ENCODE peak calls at places on chromosomes 12 and 14, in four cellular contexts. N is prostate gland, K is cardiac muscle cell, J is OCI-LY7. O is an unnamed sample.

GRCh38 chr12:40325349-40325960 is 100.7 kb downstream of the LRRK2 start:
- DNase-seq in K (no peak), N (no peak), J (peak; percentile 63), O (no peak)

GRCh38 chr12:80708535-80709328 is 1.3 kb downstream of the MYF6 start:
- DNase-seq in N (no peak), J (no peak), K (peak; percentile 34), O (no peak)

GRCh38 chr12:4355843-4356327 is 23.6 kb downstream of the FGF23 start:
- DNase-seq in N (no peak), K (peak; percentile 46), J (peak; percentile 22), O (no peak)

GRCh38 chr14:78857974-78858373 is 687.8 kb downstream of the NRXN3 start:
- DNase-seq in J (no peak), N (no peak), K (no peak), O (no peak)

GRCh38 chr12:112801055-112801454 is 9.5 kb downstream of the RPH3A start:
- DNase-seq in N (no peak), K (no peak), J (no peak), O (no peak)

GRCh38 chr12:65640489-65640901 is 183.8 kb upstream of the HMGA2 start:
- DNase-seq in N (no peak), J (no peak), K (no peak), O (peak; percentile 97)

GRCh38 chr12:14554281-14555008 is 13.2 kb downstream of the PLBD1 start:
- DNase-seq in N (peak; percentile 73), K (peak; percentile 92), J (no peak), O (no peak)

GRCh38 chr12:109727746-109728726 is 14.4 kb downstream of the FAM222A start:
- DNase-seq in J (no peak), K (no peak), N (no peak), O (no peak)

GRCh38 chr12:124769881-124770512 is 93.7 kb downstream of the SCARB1 start:
- DNase-seq in J (no peak), K (no peak), N (no peak), O (no peak)
- H3K4me3 ChIP-seq in J (no peak overlapping the region), K (no peak overlapping the region), N (no peak overlapping the region), O (no peak overlapping the region)

DNA sequence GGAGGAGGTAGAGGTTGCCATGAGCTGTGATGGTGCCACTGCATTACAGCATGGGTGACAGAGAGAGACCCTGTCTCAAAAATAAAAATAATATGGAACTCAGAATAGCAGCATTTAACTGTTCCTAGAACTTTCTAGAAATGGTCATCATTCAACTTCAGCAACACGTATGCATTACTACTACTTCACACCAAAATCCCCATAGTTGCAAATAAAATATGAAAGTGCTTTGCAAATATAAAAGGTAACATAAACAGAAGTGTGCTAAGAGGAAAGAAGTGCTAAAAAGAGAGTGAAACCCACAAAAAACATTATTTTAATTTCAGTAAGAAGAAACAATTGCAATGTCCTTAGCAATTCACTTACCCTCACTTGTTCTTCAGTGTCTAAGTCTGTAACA is 169.7 kb upstream of the NUDT4 start:
- DNase-seq in N (no peak), K (no peak), J (no peak), O (no peak)
- H3K4me3 ChIP-seq in N (no peak overlapping the region), K (no peak overlapping the region), J (no peak overlapping the region), O (no peak overlapping the region)

GRCh38 chr12:119804011-119804641 is 73.0 kb downstream of the CIT start:
- DNase-seq in K (peak; percentile 87), J (no peak), N (peak; percentile 51), O (no peak)
- H3K4me3 ChIP-seq in K (peak overlapping the region; percentile 27), J (no peak overlapping the region), N (peak overlapping the region; percentile 14), O (peak overlapping the region; percentile 48)

GRCh38 chr12:22287776-22288621 is 46.5 kb downstream of the ST8SIA1 start:
- DNase-seq in J (no peak), N (no peak), K (no peak), O (no peak)
- H3K4me3 ChIP-seq in J (no peak overlapping the region), N (no peak overlapping the region), K (no peak overlapping the region), O (no peak overlapping the region)

GRCh38 chr12:125202421-125202820 is 137.2 kb downstream of the AACS start:
- DNase-seq in J (no peak), N (no peak), K (no peak), O (no peak)
- H3K4me3 ChIP-seq in J (no peak overlapping the region), N (no peak overlapping the region), K (no peak overlapping the region), O (no peak overlapping the region)

GRCh38 chr12:51717325-51717925 is 126.4 kb downstream of the SCN8A start:
- DNase-seq in K (no peak), J (no peak), N (no peak), O (no peak)

GRCh38 chr12:51726931-51727330 is 121.6 kb downstream of the FIGNL2 start:
- DNase-seq in K (no peak), N (no peak), J (no peak), O (no peak)

GRCh38 chr12:51722387-51722786 is 126.1 kb downstream of the FIGNL2 start:
- DNase-seq in K (no peak), J (no peak), N (no peak), O (no peak)

GRCh38 chr12:51721281-51721940 is 127.1 kb downstream of the FIGNL2 start:
- DNase-seq in J (no peak), N (no peak), K (peak; percentile 61), O (no peak)
- H3K4me3 ChIP-seq in J (no peak overlapping the region), N (no peak overlapping the region), K (no peak overlapping the region), O (peak overlapping the region; percentile 6)

DNA sequence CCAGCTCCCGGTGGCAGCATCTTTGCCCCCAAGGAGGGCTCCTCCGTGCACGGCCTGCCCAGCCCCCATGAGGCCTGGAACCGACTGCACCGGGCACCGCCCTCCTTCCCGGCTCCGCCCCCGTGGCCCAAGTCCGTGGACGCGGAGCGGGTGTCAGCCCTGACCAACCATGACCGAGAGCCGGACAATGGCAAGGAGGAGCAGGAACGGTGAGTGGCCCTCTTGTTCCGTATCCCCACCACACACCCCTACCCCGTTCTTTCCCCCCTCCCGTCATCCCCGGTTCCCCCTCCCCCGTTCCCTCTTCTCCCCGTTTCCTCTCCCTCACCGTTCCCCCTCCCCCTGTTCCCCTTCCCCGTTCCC is 28.3 kb downstream of the LRCOL1 start:
- DNase-seq in N (no peak), J (no peak), K (no peak), O (no peak)
- H3K4me3 ChIP-seq in N (no peak overlapping the region), J (no peak overlapping the region), K (no peak overlapping the region), O (no peak overlapping the region)

GRCh38 chr12:7872565-7873304 is at the start of gene SLC2A14:
- DNase-seq in J (peak; percentile 23), N (no peak), K (peak; percentile 16), O (no peak)
- H3K4me3 ChIP-seq in J (no peak within 1 kb of the TSS), N (no peak within 1 kb of the TSS), K (no peak within 1 kb of the TSS), O (peak within 1 kb of the TSS; percentile 29)

O was measured in skeletal muscle cell.